ENCODE peak calls at places on chromosomes 16 and 17, in five cellular contexts. G is cardiac muscle cell, C is fibroblast of the aortic adventitia, L is esophagus squamous epithelium, V is PC-3. I is an unnamed sample.

GRCh38 chr17:72030067-72030899 is 90.5 kb upstream of the SOX9 start:
- DNase-seq in G (peak; percentile 80), C (peak; percentile 28), L (no peak), V (peak; percentile 63), I (peak; percentile 47)

GRCh38 chr16:839643-840408 is 39.3 kb upstream of the GNG13 start:
- DNase-seq in G (no peak), C (no peak), L (no peak), V (no peak), I (no peak)

GRCh38 chr17:48335858-48336500 is 94.0 kb downstream of the SKAP1 start:
- DNase-seq in G (peak; percentile 67), C (peak; percentile 83), L (no peak), V (peak; percentile 96), I (no peak)

GRCh38 chr16:14494396-14494795 is 135.7 kb downstream of the PARN start:
- DNase-seq in G (no peak), C (no peak), L (no peak), V (no peak), I (no peak)

GRCh38 chr16:86391987-86392386 is 118.3 kb upstream of the FOXF1 start:
- DNase-seq in G (peak; percentile 47), C (peak; percentile 73), L (no peak), V (peak; percentile 14), I (no peak)

GRCh38 chr17:56297142-56297541 is 143.9 kb downstream of the ANKFN1 start:
- DNase-seq in G (no peak), C (peak; percentile 41), L (no peak), V (no peak), I (no peak)

GRCh38 chr17:9205520-9206159 is 184.3 kb downstream of the NTN1 start:
- DNase-seq in G (no peak), C (no peak), L (no peak), V (no peak), I (no peak)

GRCh38 chr17:2792541-2793169 is 3.6 kb upstream of the RAP1GAP2 start:
- DNase-seq in G (no peak), C (no peak), L (no peak), V (no peak), I (no peak)

GRCh38 chr17:47701603-47702002 is 7.6 kb downstream of the TBKBP1 start:
- DNase-seq in G (no peak), C (no peak), L (no peak), V (no peak), I (no peak)

GRCh38 chr17:50944054-50944901 is 78.1 kb upstream of the TOB1 start:
- DNase-seq in G (peak; percentile 49), C (no peak), L (no peak), V (peak; percentile 79), I (no peak)

GRCh38 chr16:5350118-5350517 is 252.5 kb upstream of the EEF2KMT start:
- DNase-seq in G (no peak), C (no peak), L (no peak), V (no peak), I (no peak)
- TF ChIP-seq CTCF in G (no peak), C (no peak), L (no peak), V (no peak), I (no peak)

GRCh38 chr16:88502776-88503280 is 49.7 kb downstream of the ZFPM1 start:
- DNase-seq in G (no peak), C (no peak), L (no peak), V (no peak), I (no peak)

GRCh38 chr16:88503771-88504488 is 50.9 kb downstream of the ZFPM1 start:
- DNase-seq in G (no peak), C (no peak), L (no peak), V (no peak), I (no peak)

GRCh38 chr16:88503374-88503770 is 50.3 kb downstream of the ZFPM1 start:
- DNase-seq in G (peak; percentile 51), C (peak; percentile 5), L (no peak), V (no peak), I (no peak)

GRCh38 chr16:88500255-88500661 is 47.2 kb downstream of the ZFPM1 start:
- DNase-seq in G (no peak), C (no peak), L (no peak), V (no peak), I (no peak)

DNA sequence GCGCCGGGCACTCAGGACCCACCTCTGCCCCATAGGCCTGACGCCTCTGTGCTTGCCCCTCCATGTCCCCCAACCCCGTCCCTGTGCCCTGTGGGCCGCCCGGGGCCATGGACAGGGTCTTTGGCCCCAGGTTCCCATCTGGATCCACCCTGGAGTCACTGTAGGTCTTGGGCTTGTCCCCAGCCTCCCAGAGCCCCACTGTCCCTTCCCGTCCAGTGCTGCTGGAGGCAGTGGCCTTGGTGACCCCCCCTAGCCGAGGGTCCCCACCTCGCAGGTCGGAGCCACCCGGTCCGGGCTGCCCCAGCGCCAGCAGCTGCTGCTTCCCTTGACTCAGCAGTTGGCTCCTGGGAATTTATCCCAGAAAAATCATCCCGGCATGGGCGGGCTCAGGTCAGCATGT is 49.3 kb downstream of the ZFPM1 start:
- DNase-seq in G (no peak), C (no peak), L (no peak), V (no peak), I (no peak)
- H3K4me3 ChIP-seq in G (no peak overlapping the region), C (no peak overlapping the region), L (no peak overlapping the region), V (no peak overlapping the region), I (no peak overlapping the region)

GRCh38 chr17:80291260-80291659 is 30.6 kb downstream of the RNF213 start:
- DNase-seq in G (no peak), C (no peak), L (no peak), V (no peak), I (no peak)

GRCh38 chr17:80291691-80292487 is 31.2 kb downstream of the RNF213 start:
- DNase-seq in G (no peak), C (no peak), L (no peak), V (no peak), I (no peak)

GRCh38 chr17:80294210-80294609 is 33.6 kb downstream of the RNF213 start:
- DNase-seq in G (no peak), C (no peak), L (no peak), V (no peak), I (no peak)

GRCh38 chr17:80294653-80295052 is 34.0 kb downstream of the RNF213 start:
- DNase-seq in G (no peak), C (no peak), L (no peak), V (no peak), I (no peak)

DNA sequence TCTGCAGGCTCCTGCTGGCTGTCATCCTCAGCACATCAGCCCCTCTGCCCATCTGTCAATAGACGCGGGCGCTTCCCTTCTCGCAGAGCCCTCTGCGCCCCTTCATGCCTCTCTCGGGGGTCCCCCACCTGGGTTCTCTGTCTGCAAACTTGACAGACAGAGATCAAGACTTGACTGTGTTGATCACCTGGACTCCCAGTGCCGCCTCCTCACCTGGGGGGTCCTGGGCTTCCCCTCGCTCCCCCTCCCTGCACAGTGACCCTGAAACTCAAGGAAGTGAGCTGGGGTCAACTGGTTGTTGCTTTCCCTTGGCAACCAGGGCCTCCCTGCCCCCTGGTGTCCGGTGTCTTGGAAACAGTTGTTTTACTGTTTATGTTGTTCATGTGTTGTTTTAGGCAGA is 31.9 kb downstream of the RNF213 start:
- DNase-seq in G (no peak), C (no peak), L (no peak), V (no peak), I (no peak)
- TF ChIP-seq CTCF in G (no peak), C (no peak), L (no peak), V (peak; percentile 35), I (no peak)

GRCh38 chr17:40069751-40070643 is 7.2 kb downstream of the THRA start:
- DNase-seq in G (peak; percentile 44), C (peak; percentile 59), L (no peak), V (peak; percentile 25), I (no peak)

GRCh38 chr17:40067710-40068109 is 4.9 kb downstream of the THRA start:
- DNase-seq in G (no peak), C (no peak), L (no peak), V (no peak), I (no peak)

GRCh38 chr17:40068917-40069750 is 6.4 kb downstream of the THRA start:
- DNase-seq in G (peak; percentile 91), C (peak; percentile 89), L (no peak), V (peak; percentile 25), I (peak; percentile 27)

GRCh38 chr17:40068129-40068581 is 5.4 kb downstream of the THRA start:
- DNase-seq in G (no peak), C (no peak), L (no peak), V (peak; percentile 39), I (no peak)

GRCh38 chr17:40068584-40068916 is 5.8 kb downstream of the THRA start:
- DNase-seq in G (no peak), C (no peak), L (no peak), V (no peak), I (no peak)
- H3K4me3 ChIP-seq in G (no peak overlapping the region), C (peak overlapping the region; percentile 50), L (no peak overlapping the region), V (peak overlapping the region; percentile 43), I (peak overlapping the region; percentile 20)

GRCh38 chr17:14302421-14303099 is 1.7 kb downstream of the HS3ST3B1 start:
- DNase-seq in G (peak; percentile 92), C (peak; percentile 83), L (no peak), V (peak; percentile 89), I (peak; percentile 29)
- TF ChIP-seq CTCF in G (peak; percentile 73), C (peak; percentile 76), L (peak; percentile 97), V (peak; percentile 92), I (peak; percentile 77)

DNA sequence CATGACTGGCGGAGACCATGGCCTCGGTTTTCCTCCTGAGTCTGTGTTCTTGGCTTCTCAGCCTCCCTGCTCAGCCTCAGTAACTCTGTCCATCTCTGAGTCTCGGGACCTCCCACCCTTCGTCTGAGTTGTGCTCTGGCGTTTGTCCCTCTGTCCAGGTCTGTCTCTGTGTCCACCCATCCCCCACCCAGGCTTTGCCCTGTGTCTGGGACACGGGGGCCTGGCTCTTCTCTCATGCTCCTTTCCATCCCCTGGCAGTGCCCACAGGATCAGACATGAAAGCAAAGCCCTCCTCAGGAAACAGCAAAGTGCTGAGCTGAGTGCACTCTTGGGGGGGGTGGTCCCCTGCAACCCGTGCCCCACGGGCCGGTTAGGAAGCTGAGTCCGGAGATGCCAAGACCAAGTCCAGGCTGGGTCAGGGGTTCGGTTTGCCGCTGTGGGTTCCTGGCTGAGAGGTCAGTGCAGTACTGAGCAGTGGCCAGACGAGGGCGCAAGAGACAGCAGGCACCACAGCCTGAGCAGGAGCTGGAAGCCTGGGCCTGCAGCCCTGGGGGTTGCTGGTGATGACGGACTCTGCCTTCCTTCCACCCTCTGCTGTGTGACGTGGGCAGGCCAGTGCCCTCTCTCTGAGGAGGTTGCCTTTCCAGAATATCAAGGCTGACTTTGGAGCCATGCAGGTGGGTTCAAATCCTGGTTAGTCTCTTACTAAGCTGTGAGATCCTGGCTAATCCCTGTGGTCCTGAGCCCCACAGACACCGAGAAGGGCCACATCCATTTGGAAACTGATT is 2.5 kb downstream of the P2RX1 start:
- DNase-seq in G (peak; percentile 83), C (peak; percentile 78), L (no peak), V (peak; percentile 72), I (peak; percentile 54)
- H3K4me3 ChIP-seq in G (no peak overlapping the region), C (no peak overlapping the region), L (no peak overlapping the region), V (no peak overlapping the region), I (peak overlapping the region; percentile 22)

I was measured in GM12864.